ENCODE peak calls at places on chromosomes 3 and 15, in four cellular contexts. H is heart right ventricle, U is substantia nigra, X is Daoy. I is an unnamed sample.

GRCh38 chr3:195270350-195271115 is 426 bp downstream of the XXYLT1 start:
- DNase-seq in H (peak), U (peak), X (peak), I (peak)

GRCh38 chr3:182935803-182936202 is 44.5 kb downstream of the DCUN1D1 start:
- DNase-seq in H (no peak), U (no peak), X (no peak), I (no peak)

GRCh38 chr15:85614059-85614458 is 180.7 kb downstream of the KLHL25 start:
- DNase-seq in H (no peak), U (no peak), X (no peak), I (no peak)

GRCh38 chr3:107227091-107227490 is 150.1 kb upstream of the CCDC54 start:
- DNase-seq in H (no peak), U (no peak), X (no peak), I (no peak)

GRCh38 chr3:150242220-150242938 is 165.7 kb upstream of the TSC22D2 start:
- DNase-seq in H (no peak), U (no peak), X (no peak), I (no peak)

GRCh38 chr3:59698091-59698490 is 648.3 kb upstream of the CFAP20DC start:
- DNase-seq in H (no peak), U (no peak), X (no peak), I (no peak)

GRCh38 chr3:3559786-3560185 is 239.4 kb upstream of the LRRN1 start:
- DNase-seq in H (no peak), U (no peak), X (no peak), I (no peak)

GRCh38 chr3:98980915-98981596 is 79.6 kb upstream of the DCBLD2 start:
- DNase-seq in H (no peak), U (no peak), X (peak), I (no peak)

GRCh38 chr3:86743233-86743632 is 247.7 kb downstream of the VGLL3 start:
- DNase-seq in H (no peak), U (no peak), X (no peak), I (no peak)

I was measured in psoas muscle.